ENCODE peak calls at places on chromosomes 12 and 14, in six cellular contexts. B is HepG2, I is H1, E is HCT116, T is K562, P is GM12878. R is an unnamed sample.

GRCh38 chr12:76085159-76085868 is 829 bp upstream of the NAP1L1 start:
- DNase-seq in B (no peak), I (no peak), E (no peak), T (peak; percentile 64), P (no peak), R (no peak)

GRCh38 chr14:66401447-66402095 is 84.6 kb upstream of the CCDC196 start:
- DNase-seq in B (peak; percentile 3), I (no peak), E (no peak), T (no peak), P (no peak), R (no peak)

GRCh38 chr12:109595321-109595902 is 21.8 kb downstream of the MVK start:
- DNase-seq in B (no peak), I (no peak), E (no peak), T (no peak), P (no peak), R (no peak)

GRCh38 chr12:26692417-26692816 is 140.6 kb downstream of the ITPR2 start:
- DNase-seq in B (no peak), I (no peak), E (no peak), T (no peak), P (no peak), R (no peak)

GRCh38 chr12:109568486-109568885 is 4.8 kb downstream of the MMAB start:
- DNase-seq in B (no peak), I (no peak), E (no peak), T (no peak), P (no peak), R (no peak)

GRCh38 chr12:92064420-92064819 is 81.2 kb downstream of the BTG1 start:
- DNase-seq in B (peak; percentile 30), I (no peak), E (no peak), T (peak; percentile 25), P (no peak), R (no peak)

GRCh38 chr12:86283607-86284006 is 27.4 kb upstream of the MGAT4C start:
- DNase-seq in B (no peak), I (no peak), E (no peak), T (no peak), P (no peak), R (no peak)

GRCh38 chr12:12560587-12561304 is 1.9 kb downstream of the DUSP16 start:
- DNase-seq in B (peak; percentile 92), I (no peak), E (no peak), T (peak; percentile 52), P (peak; percentile 66), R (no peak)

GRCh38 chr14:96145116-96145864 is 59.3 kb upstream of the BDKRB2 start:
- DNase-seq in B (no peak), I (peak; percentile 7), E (no peak), T (no peak), P (no peak), R (no peak)

GRCh38 chr14:104444159-104445030 is 135.2 kb upstream of the C14orf180 start:
- DNase-seq in B (no peak), I (no peak), E (no peak), T (no peak), P (no peak), R (no peak)

GRCh38 chr14:74712499-74713394 is at the start of the genes AREL1 and FCF1:
- DNase-seq in B (peak; percentile 90), I (peak; percentile 86), E (peak; percentile 85), T (peak; percentile 91), P (peak; percentile 54), R (peak; percentile 63)

GRCh38 chr14:104276435-104276834 is 138.0 kb downstream of the KIF26A start:
- DNase-seq in B (no peak), I (no peak), E (no peak), T (no peak), P (no peak), R (no peak)

GRCh38 chr12:132253698-132254480 is 75.5 kb downstream of the GALNT9 start:
- DNase-seq in B (no peak), I (no peak), E (no peak), T (no peak), P (no peak), R (no peak)

GRCh38 chr14:22456986-22457594 is 131.9 kb downstream of the DAD1 start:
- DNase-seq in B (no peak), I (no peak), E (no peak), T (no peak), P (no peak), R (no peak)

GRCh38 chr14:35385042-35385839 is 19.3 kb downstream of the NFKBIA start:
- DNase-seq in B (peak; percentile 85), I (no peak), E (no peak), T (peak; percentile 84), P (no peak), R (no peak)

GRCh38 chr12:122526683-122527477 is at the start of the genes KNTC1 and RSRC2:
- DNase-seq in B (peak; percentile 99), I (peak; percentile 93), E (peak; percentile 99), T (peak; percentile 100), P (peak; percentile 99), R (peak; percentile 99)

GRCh38 chr12:29241821-29242591 is 92.9 kb downstream of the FAR2 start:
- DNase-seq in B (peak; percentile 37), I (no peak), E (peak; percentile 49), T (peak; percentile 25), P (peak; percentile 72), R (no peak)

GRCh38 chr12:89768586-89769482 is 60.2 kb upstream of the ATP2B1 start:
- DNase-seq in B (peak; percentile 7), I (no peak), E (peak; percentile 95), T (peak; percentile 39), P (no peak), R (no peak)

GRCh38 chr12:116133609-116134214 is 143.8 kb downstream of the MED13L start:
- DNase-seq in B (no peak), I (no peak), E (no peak), T (peak; percentile 29), P (no peak), R (no peak)

GRCh38 chr14:52553002-52553670 is 500 bp downstream of the GPR137C start:
- DNase-seq in B (no peak), I (peak; percentile 69), E (no peak), T (peak; percentile 23), P (no peak), R (no peak)

GRCh38 chr14:95048771-95049312 is 108.5 kb downstream of the DICER1 start:
- DNase-seq in B (no peak), I (no peak), E (no peak), T (no peak), P (no peak), R (no peak)

GRCh38 chr12:124904306-124905098 is 9.9 kb downstream of the UBC start:
- DNase-seq in B (peak; percentile 72), I (no peak), E (no peak), T (peak; percentile 95), P (no peak), R (no peak)

GRCh38 chr12:104457746-104458644 is 1.2 kb downstream of the CHST11 start:
- DNase-seq in B (no peak), I (peak; percentile 66), E (no peak), T (peak; percentile 55), P (no peak), R (no peak)

GRCh38 chr14:77133718-77134338 is 7.8 kb downstream of the ZDHHC22 start:
- DNase-seq in B (peak; percentile 58), I (peak; percentile 84), E (no peak), T (peak; percentile 66), P (no peak), R (no peak)

GRCh38 chr14:78153069-78153351 is 17.2 kb upstream of the NRXN3 start:
- DNase-seq in B (no peak), I (no peak), E (no peak), T (no peak), P (no peak), R (no peak)

GRCh38 chr12:106226884-106227640 is 20.8 kb downstream of the CKAP4 start:
- DNase-seq in B (peak; percentile 55), I (no peak), E (peak; percentile 28), T (peak; percentile 57), P (no peak), R (peak; percentile 46)

GRCh38 chr14:97602438-97603117 is 805.4 kb downstream of the VRK1 start:
- DNase-seq in B (no peak), I (no peak), E (no peak), T (no peak), P (no peak), R (no peak)

DNA sequence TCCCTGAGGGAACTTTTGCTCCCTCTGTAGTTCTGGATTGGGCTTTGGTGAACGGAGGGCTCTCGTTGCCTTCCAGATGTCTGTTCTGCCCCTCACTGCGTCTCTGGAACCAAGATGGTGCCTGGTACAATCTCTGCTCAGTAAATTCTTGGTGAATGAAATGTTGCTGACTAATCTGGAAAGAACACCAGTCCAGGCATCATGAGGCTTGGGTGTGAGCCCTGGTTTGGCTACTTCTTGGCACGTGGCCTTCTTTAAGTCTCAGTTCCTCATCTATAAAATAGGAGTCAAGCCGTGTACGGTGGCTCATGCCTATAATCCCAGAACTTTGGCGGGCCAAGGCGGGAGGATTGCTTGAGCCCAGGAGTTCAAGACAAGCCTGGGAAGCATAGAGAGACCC is 4.3 kb downstream of the HHIPL1 start:
- DNase-seq in B (no peak), I (no peak), E (no peak), T (no peak), P (no peak), R (no peak)
- TF ChIP-seq ZNF274 in B (no peak), I (no peak), E (no peak), T (no peak), P (no peak), R (no peak)

DNA sequence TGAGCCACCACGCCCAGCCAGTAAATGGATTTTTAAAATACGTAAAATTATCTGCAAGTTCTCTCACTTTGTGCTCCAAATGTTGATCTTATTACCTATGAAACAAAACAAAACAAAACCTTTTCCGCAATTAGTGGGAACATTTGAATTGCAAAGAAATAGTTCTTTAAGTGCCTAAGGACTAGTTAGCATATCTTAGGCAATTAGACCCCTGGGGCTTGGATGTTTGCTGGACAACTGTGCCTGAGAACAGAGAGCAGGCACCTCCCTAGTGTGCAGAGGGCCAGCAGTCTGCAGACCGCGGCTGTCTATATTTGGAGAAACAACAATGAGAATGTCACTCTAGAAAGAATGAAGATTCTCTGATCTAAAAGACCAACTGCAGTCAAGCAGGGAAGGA is 16.0 kb downstream of the SLC17A8 start:
- DNase-seq in B (no peak), I (no peak), E (no peak), T (no peak), P (no peak), R (peak; percentile 71)
- TF ChIP-seq ZNF274 in B (no peak), I (no peak), E (no peak), T (no peak), P (no peak), R (no peak)

GRCh38 chr14:69648480-69649414 is 37.4 kb downstream of the SUSD6 start:
- DNase-seq in B (peak; percentile 83), I (no peak), E (no peak), T (no peak), P (peak; percentile 81), R (no peak)
- TF ChIP-seq ZNF274 in B (no peak), I (no peak), E (no peak), T (no peak), P (no peak), R (no peak)

DNA sequence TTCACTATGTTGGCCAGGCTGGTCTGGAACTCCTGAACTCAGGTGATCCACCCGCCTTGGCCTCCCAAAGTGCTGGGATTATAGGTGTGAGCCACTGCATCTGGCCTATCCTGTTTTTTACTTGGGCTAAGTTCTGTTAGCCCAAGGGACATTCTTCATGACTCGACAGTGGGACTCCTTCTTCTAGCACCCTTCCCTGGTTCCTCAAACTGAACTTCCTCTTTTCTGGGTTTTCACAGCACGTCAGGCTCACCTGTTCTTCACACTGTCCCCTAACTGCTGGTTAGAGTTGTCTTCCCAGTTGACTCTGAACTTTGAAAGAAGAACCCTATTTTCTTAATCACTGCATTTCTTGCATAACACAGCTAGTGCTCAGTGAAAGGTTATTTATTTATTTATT is 22.5 kb downstream of the CABP1 start:
- DNase-seq in B (no peak), I (no peak), E (no peak), T (no peak), P (peak; percentile 67), R (no peak)
- TF ChIP-seq ZNF274 in B (no peak), I (no peak), E (no peak), T (no peak), P (no peak), R (no peak)

GRCh38 chr14:30005114-30005698 is 77.6 kb upstream of the PRKD1 start:
- DNase-seq in B (peak; percentile 62), I (no peak), E (no peak), T (peak; percentile 24), P (no peak), R (peak; percentile 18)
- TF ChIP-seq ZNF274 in B (no peak), I (no peak), E (no peak), T (no peak), P (no peak), R (no peak)